ENCODE peak calls at places on chromosomes 4 and X, in ten cellular contexts. Z is endothelial cell, E is RWPE2, B is progenitor cell of endocrine pancreas, T is AG04450, O is uterus, H is cardiac muscle cell, X is heart left ventricle, D is GM12864, I is tibial nerve. G is an unnamed sample.
A peak's percentile ranks its signal among the peaks of the same experiment; 100 is the strongest.

GRCh38 chrX:130902446-130902782 is 595 bp downstream of the ENOX2 start:
- DNase-seq in O (no peak), B (peak; percentile 11), X (no peak), E (no peak), T (no peak), D (no peak), Z (no peak), I (no peak), H (no peak), G (no peak)

GRCh38 chr4:122775987-122776836 is 43.7 kb downstream of the BBS12 start:
- DNase-seq in H (no peak), E (no peak), D (no peak), I (no peak), Z (no peak), X (no peak), O (no peak), T (no peak), B (no peak), G (no peak)

GRCh38 chr4:8278009-8278395 is 8.4 kb downstream of the HTRA3 start:
- DNase-seq in D (no peak), E (peak; percentile 34), H (no peak), Z (no peak), O (no peak), I (no peak), T (no peak), X (peak; percentile 41), B (no peak), G (no peak)

GRCh38 chr4:162682651-162683050 is 484.0 kb downstream of the NAF1 start:
- DNase-seq in E (no peak), X (no peak), I (no peak), D (no peak), Z (no peak), T (no peak), B (no peak), O (no peak), H (no peak), G (no peak)

GRCh38 chr4:88159137-88159725 is 792 bp upstream of the ABCG2 start:
- DNase-seq in B (no peak), T (no peak), Z (no peak), X (peak; percentile 61), O (no peak), D (no peak), E (no peak), I (no peak), H (no peak), G (no peak)

GRCh38 chr4:104501290-104501689 is 6.6 kb upstream of the CXXC4 start:
- DNase-seq in E (no peak), D (no peak), I (no peak), Z (no peak), T (no peak), H (peak; percentile 37), X (no peak), O (no peak), B (no peak), G (no peak)

GRCh38 chr4:77201343-77201742 is 44.3 kb downstream of the CCNG2 start:
- DNase-seq in E (no peak), I (no peak), Z (no peak), T (no peak), B (no peak), X (no peak), H (no peak), O (no peak), D (no peak), G (no peak)

GRCh38 chrX:115642895-115643530 is 82.0 kb downstream of the PLS3 start:
- DNase-seq in O (peak; percentile 33), H (peak; percentile 54), T (peak; percentile 51), X (no peak), I (peak; percentile 64), D (peak; percentile 19), E (no peak), Z (peak; percentile 21), B (peak; percentile 17), G (peak; percentile 67)

GRCh38 chr4:168534535-168534934 is 37.7 kb downstream of the PALLD start:
- DNase-seq in X (no peak), I (no peak), Z (no peak), T (no peak), E (no peak), B (no peak), H (no peak), D (no peak), O (no peak), G (no peak)

GRCh38 chr4:22962186-22962786 is 269.5 kb downstream of the GBA3 start:
- DNase-seq in E (no peak), Z (peak; percentile 50), B (no peak), X (no peak), T (no peak), I (no peak), H (peak; percentile 49), D (no peak), O (no peak), G (peak; percentile 36)
- TF ChIP-seq CTCF in E (peak; percentile 75), Z (peak; percentile 76), B (peak; percentile 56), X (no peak), T (peak; percentile 49), I (no peak), H (peak; percentile 53), D (peak; percentile 8), O (no peak), G (peak; percentile 66)

DNA sequence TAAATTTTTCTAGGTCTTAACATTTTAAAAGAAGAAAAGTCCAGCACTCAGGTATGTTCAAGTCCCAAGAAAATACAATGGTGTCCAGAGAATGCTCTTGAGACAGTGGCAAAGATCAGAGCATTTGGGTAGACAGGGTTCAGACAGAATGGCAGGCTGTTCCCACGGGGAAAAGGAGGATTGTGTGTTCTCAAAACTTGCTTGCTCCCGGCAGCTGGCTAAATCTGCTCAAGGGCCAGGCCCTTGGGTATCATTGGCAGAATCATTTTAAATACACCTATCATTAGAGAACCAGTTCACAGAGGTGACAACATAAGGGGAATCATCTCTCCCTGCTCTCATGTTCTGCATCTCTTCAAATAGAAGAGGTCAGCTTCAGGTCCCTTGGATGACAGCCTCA is 456.3 kb downstream of the DTHD1 start:
- DNase-seq in E (no peak), O (no peak), H (no peak), T (no peak), B (no peak), Z (no peak), X (no peak), D (no peak), I (no peak), G (no peak)
- TF ChIP-seq CTCF in E (no peak), O (no peak), H (no peak), T (no peak), B (no peak), Z (no peak), X (no peak), D (no peak), I (no peak), G (no peak)

DNA sequence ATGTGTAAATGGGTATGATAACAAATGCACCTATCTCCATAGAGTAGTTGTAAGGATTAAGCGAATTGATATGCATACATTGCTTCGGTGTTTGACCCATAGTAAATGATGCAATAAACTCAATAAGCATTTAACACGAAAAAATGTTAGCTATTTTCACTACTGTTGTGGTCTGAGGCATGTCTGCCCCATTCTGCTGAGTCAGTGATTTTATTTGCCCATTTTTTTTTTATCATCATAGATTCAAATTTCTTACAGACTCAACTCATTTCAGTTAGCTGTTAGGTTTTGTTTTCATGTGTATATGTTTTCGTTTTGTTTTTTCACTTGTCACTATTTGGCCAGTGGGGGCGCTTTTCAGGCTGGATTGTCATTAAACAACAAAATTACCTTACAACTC is 27.8 kb upstream of the ARHGEF9 start:
- DNase-seq in O (no peak), B (no peak), H (no peak), D (no peak), I (no peak), X (no peak), E (no peak), Z (no peak), T (no peak), G (no peak)
- TF ChIP-seq CTCF in O (no peak), B (no peak), H (no peak), D (no peak), I (no peak), X (no peak), E (no peak), Z (no peak), T (no peak), G (no peak)

DNA sequence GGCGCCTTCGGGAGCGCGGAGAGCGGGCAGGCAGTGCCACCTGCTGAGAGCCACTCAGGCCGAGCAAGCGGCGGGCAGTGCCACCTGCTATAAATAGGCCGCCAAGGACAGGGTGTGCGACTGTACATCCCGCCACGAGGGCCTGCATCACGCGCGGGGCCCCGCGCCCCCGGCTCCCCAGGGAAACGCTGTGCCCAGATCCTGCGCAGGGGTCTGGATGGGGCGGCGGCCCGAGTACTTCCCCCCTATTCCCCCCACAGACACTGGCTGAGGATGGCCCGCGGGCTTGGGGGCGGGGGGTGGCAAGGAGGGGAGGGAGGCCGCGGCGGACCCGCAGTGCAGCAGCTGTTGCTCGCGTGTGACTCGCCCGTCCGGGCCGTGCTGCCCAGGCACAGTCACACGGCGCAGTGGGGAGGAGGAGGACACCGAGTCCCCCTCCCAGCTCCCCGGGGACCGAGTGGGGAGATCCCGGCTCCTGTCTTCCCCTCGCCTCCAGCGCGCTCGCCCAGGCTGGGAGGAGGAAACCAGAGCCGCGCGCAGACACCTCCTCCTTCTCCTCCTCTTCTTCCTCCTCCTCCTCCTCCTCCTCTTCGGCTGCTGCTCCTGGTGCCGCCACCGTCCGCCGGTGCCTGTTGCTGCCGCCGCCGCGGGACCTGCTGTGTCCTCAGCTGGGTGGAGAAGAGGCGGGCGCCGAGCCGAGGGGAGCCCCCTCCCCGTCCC is at the start of gene TBC1D1:
- DNase-seq in E (no peak), T (no peak), H (peak; percentile 33), O (peak; percentile 66), B (peak; percentile 19), X (peak; percentile 88), I (peak; percentile 23), Z (peak; percentile 13), D (no peak), G (no peak)
- TF ChIP-seq CTCF in E (peak; percentile 32), T (no peak), H (no peak), O (peak; percentile 30), B (no peak), X (no peak), I (peak; percentile 14), Z (no peak), D (no peak), G (no peak)

DNA sequence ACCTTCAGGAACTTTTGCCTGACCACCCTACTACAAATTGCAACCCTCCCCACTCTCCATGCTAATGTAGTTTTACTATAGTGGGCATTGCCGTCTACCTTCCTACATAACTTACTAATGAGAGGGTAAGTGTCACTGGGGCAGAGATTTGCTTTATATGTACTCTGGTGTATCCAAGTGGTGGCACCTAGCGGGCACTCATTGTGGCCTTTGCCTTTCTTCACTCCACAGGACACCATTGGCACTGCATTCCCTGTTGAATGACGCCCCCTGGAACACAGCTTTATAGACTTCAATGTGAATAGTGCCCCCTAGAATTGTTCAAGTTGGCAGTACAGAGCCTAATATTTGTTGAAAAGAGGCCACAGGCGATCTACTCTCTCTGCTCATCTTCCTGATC is 215.8 kb downstream of the MID1IP1 start:
- DNase-seq in E (no peak), Z (no peak), I (no peak), O (no peak), X (no peak), D (no peak), T (no peak), B (no peak), H (no peak), G (no peak)
- TF ChIP-seq CTCF in E (no peak), Z (no peak), I (no peak), O (no peak), X (no peak), D (no peak), T (no peak), B (no peak), H (no peak), G (no peak)

DNA sequence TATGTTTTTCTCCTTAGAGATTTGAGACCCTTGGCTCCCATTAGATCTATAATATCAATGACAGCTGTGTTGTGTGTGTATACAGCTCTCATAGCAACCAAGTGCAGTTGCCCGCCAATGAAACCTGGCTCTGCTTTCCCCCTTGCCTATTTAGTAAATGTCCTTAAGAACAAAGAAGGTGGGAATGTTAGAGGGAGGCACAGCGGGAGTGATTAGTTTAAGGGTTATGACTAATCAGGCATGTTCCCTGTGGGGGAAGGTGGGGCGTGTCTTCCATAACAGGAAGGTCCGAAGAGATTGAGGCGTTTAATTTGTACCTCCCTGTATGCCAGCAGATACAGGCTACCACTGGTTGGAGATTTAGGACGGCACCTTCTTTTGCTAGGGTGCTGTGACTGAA is 100.5 kb upstream of the TBC1D9 start:
- DNase-seq in T (no peak), H (no peak), I (no peak), X (peak; percentile 55), O (peak; percentile 62), D (no peak), B (no peak), E (peak; percentile 72), Z (no peak), G (peak; percentile 98)
- TF ChIP-seq CTCF in T (no peak), H (no peak), I (no peak), X (no peak), O (no peak), D (no peak), B (no peak), E (no peak), Z (no peak), G (no peak)

G was measured in astrocyte of the cerebellum.